ENCODE peak calls at places on chromosomes 13 and 19, in seven cellular contexts. One of them, this sample, is unnamed.

GRCh38 chr19:49684983-49685553 is 4.3 kb upstream of the ADM5 start:
- DNase-seq in body of pancreas: no peak
- DNase-seq in NCI-H1417: no peak
- DNase-seq in EL: no peak
- DNase-seq in stimulated activated CD4-positive, alpha-beta T cell treated with anti-CD3 and anti-CD28 coated beads, Interleukin-4, amount 100 ng/mL, for 24 hours: no peak
- DNase-seq in activated naive CD8-positive, alpha-beta T cell treated with anti-CD3 and anti-CD28 coated beads for 36 hours: no peak
- DNase-seq in tibial artery: no peak
- DNase-seq in this sample: no peak

GRCh38 chr19:14575428-14575980 is 3.6 kb upstream of the NDUFB7 start:
- DNase-seq in activated naive CD8-positive, alpha-beta T cell treated with anti-CD3 and anti-CD28 coated beads for 36 hours: no peak
- DNase-seq in tibial artery: no peak
- DNase-seq in body of pancreas: no peak
- DNase-seq in EL: no peak
- DNase-seq in stimulated activated CD4-positive, alpha-beta T cell treated with anti-CD3 and anti-CD28 coated beads, Interleukin-4, amount 100 ng/mL, for 24 hours: no peak
- DNase-seq in NCI-H1417: no peak
- DNase-seq in this sample: no peak

GRCh38 chr13:24004142-24004541 is 106.8 kb upstream of the C1QTNF9B start:
- DNase-seq in EL: no peak
- DNase-seq in stimulated activated CD4-positive, alpha-beta T cell treated with anti-CD3 and anti-CD28 coated beads, Interleukin-4, amount 100 ng/mL, for 24 hours: no peak
- DNase-seq in tibial artery: no peak
- DNase-seq in NCI-H1417: no peak
- DNase-seq in body of pancreas: no peak
- DNase-seq in activated naive CD8-positive, alpha-beta T cell treated with anti-CD3 and anti-CD28 coated beads for 36 hours: no peak
- DNase-seq in this sample: no peak

GRCh38 chr19:40464059-40465024 is 1.2 kb downstream of the BLVRB start:
- DNase-seq in activated naive CD8-positive, alpha-beta T cell treated with anti-CD3 and anti-CD28 coated beads for 36 hours: peak
- DNase-seq in stimulated activated CD4-positive, alpha-beta T cell treated with anti-CD3 and anti-CD28 coated beads, Interleukin-4, amount 100 ng/mL, for 24 hours: peak
- DNase-seq in body of pancreas: peak
- DNase-seq in tibial artery: peak
- DNase-seq in EL: peak
- DNase-seq in NCI-H1417: peak
- DNase-seq in this sample: peak

GRCh38 chr13:73303858-73304257 is 245.1 kb downstream of the KLF5 start:
- DNase-seq in activated naive CD8-positive, alpha-beta T cell treated with anti-CD3 and anti-CD28 coated beads for 36 hours: no peak
- DNase-seq in NCI-H1417: no peak
- DNase-seq in EL: peak
- DNase-seq in stimulated activated CD4-positive, alpha-beta T cell treated with anti-CD3 and anti-CD28 coated beads, Interleukin-4, amount 100 ng/mL, for 24 hours: peak
- DNase-seq in tibial artery: no peak
- DNase-seq in body of pancreas: no peak
- DNase-seq in this sample: peak

GRCh38 chr19:6834433-6834832 is 52.9 kb upstream of the ADGRE1 start:
- DNase-seq in tibial artery: peak
- DNase-seq in EL: no peak
- DNase-seq in stimulated activated CD4-positive, alpha-beta T cell treated with anti-CD3 and anti-CD28 coated beads, Interleukin-4, amount 100 ng/mL, for 24 hours: no peak
- DNase-seq in NCI-H1417: no peak
- DNase-seq in body of pancreas: no peak
- DNase-seq in activated naive CD8-positive, alpha-beta T cell treated with anti-CD3 and anti-CD28 coated beads for 36 hours: no peak
- DNase-seq in this sample: no peak

GRCh38 chr19:18610556-18611326 is 1.9 kb upstream of the TMEM59L start:
- DNase-seq in stimulated activated CD4-positive, alpha-beta T cell treated with anti-CD3 and anti-CD28 coated beads, Interleukin-4, amount 100 ng/mL, for 24 hours: no peak
- DNase-seq in EL: no peak
- DNase-seq in tibial artery: no peak
- DNase-seq in NCI-H1417: no peak
- DNase-seq in activated naive CD8-positive, alpha-beta T cell treated with anti-CD3 and anti-CD28 coated beads for 36 hours: no peak
- DNase-seq in body of pancreas: no peak
- DNase-seq in this sample: no peak

GRCh38 chr13:20505405-20506366 is 20.0 kb downstream of the CRYL1 start:
- DNase-seq in tibial artery: no peak
- DNase-seq in body of pancreas: no peak
- DNase-seq in stimulated activated CD4-positive, alpha-beta T cell treated with anti-CD3 and anti-CD28 coated beads, Interleukin-4, amount 100 ng/mL, for 24 hours: no peak
- DNase-seq in activated naive CD8-positive, alpha-beta T cell treated with anti-CD3 and anti-CD28 coated beads for 36 hours: no peak
- DNase-seq in EL: no peak
- DNase-seq in NCI-H1417: no peak
- DNase-seq in this sample: no peak

GRCh38 chr13:83414393-83414792 is 467.9 kb downstream of the SLITRK1 start:
- DNase-seq in stimulated activated CD4-positive, alpha-beta T cell treated with anti-CD3 and anti-CD28 coated beads, Interleukin-4, amount 100 ng/mL, for 24 hours: no peak
- DNase-seq in EL: peak
- DNase-seq in tibial artery: no peak
- DNase-seq in body of pancreas: no peak
- DNase-seq in NCI-H1417: no peak
- DNase-seq in activated naive CD8-positive, alpha-beta T cell treated with anti-CD3 and anti-CD28 coated beads for 36 hours: no peak
- DNase-seq in this sample: no peak

GRCh38 chr13:29799041-29799440 is 51.4 kb downstream of the UBL3 start:
- DNase-seq in stimulated activated CD4-positive, alpha-beta T cell treated with anti-CD3 and anti-CD28 coated beads, Interleukin-4, amount 100 ng/mL, for 24 hours: no peak
- DNase-seq in EL: peak
- DNase-seq in tibial artery: no peak
- DNase-seq in body of pancreas: no peak
- DNase-seq in NCI-H1417: no peak
- DNase-seq in activated naive CD8-positive, alpha-beta T cell treated with anti-CD3 and anti-CD28 coated beads for 36 hours: no peak
- DNase-seq in this sample: no peak

GRCh38 chr19:9037415-9038062 is 27.3 kb upstream of the MUC16 start:
- DNase-seq in activated naive CD8-positive, alpha-beta T cell treated with anti-CD3 and anti-CD28 coated beads for 36 hours: no peak
- DNase-seq in NCI-H1417: no peak
- DNase-seq in body of pancreas: no peak
- DNase-seq in tibial artery: no peak
- DNase-seq in EL: no peak
- DNase-seq in stimulated activated CD4-positive, alpha-beta T cell treated with anti-CD3 and anti-CD28 coated beads, Interleukin-4, amount 100 ng/mL, for 24 hours: no peak
- DNase-seq in this sample: no peak

GRCh38 chr19:56162258-56162657 is 13.6 kb upstream of the GALP start:
- DNase-seq in body of pancreas: no peak
- DNase-seq in tibial artery: no peak
- DNase-seq in stimulated activated CD4-positive, alpha-beta T cell treated with anti-CD3 and anti-CD28 coated beads, Interleukin-4, amount 100 ng/mL, for 24 hours: peak
- DNase-seq in NCI-H1417: no peak
- DNase-seq in EL: peak
- DNase-seq in activated naive CD8-positive, alpha-beta T cell treated with anti-CD3 and anti-CD28 coated beads for 36 hours: peak
- DNase-seq in this sample: peak

GRCh38 chr13:113528101-113528797 is 37.7 kb upstream of the DCUN1D2 start:
- DNase-seq in tibial artery: peak
- DNase-seq in activated naive CD8-positive, alpha-beta T cell treated with anti-CD3 and anti-CD28 coated beads for 36 hours: no peak
- DNase-seq in stimulated activated CD4-positive, alpha-beta T cell treated with anti-CD3 and anti-CD28 coated beads, Interleukin-4, amount 100 ng/mL, for 24 hours: no peak
- DNase-seq in body of pancreas: no peak
- DNase-seq in EL: no peak
- DNase-seq in NCI-H1417: peak
- DNase-seq in this sample: no peak

GRCh38 chr13:39503048-39503447 is 99.9 kb downstream of the LHFPL6 start:
- DNase-seq in tibial artery: no peak
- DNase-seq in NCI-H1417: no peak
- DNase-seq in body of pancreas: no peak
- DNase-seq in activated naive CD8-positive, alpha-beta T cell treated with anti-CD3 and anti-CD28 coated beads for 36 hours: no peak
- DNase-seq in EL: no peak
- DNase-seq in stimulated activated CD4-positive, alpha-beta T cell treated with anti-CD3 and anti-CD28 coated beads, Interleukin-4, amount 100 ng/mL, for 24 hours: no peak
- DNase-seq in this sample: no peak

GRCh38 chr13:112346173-112346898 is 29.8 kb upstream of the SPACA7 start:
- DNase-seq in tibial artery: peak
- DNase-seq in NCI-H1417: peak
- DNase-seq in body of pancreas: no peak
- DNase-seq in activated naive CD8-positive, alpha-beta T cell treated with anti-CD3 and anti-CD28 coated beads for 36 hours: no peak
- DNase-seq in EL: peak
- DNase-seq in stimulated activated CD4-positive, alpha-beta T cell treated with anti-CD3 and anti-CD28 coated beads, Interleukin-4, amount 100 ng/mL, for 24 hours: no peak
- DNase-seq in this sample: peak

GRCh38 chr19:5254944-5255343 is 85.7 kb downstream of the PTPRS start:
- DNase-seq in tibial artery: no peak
- DNase-seq in EL: no peak
- DNase-seq in body of pancreas: no peak
- DNase-seq in NCI-H1417: no peak
- DNase-seq in activated naive CD8-positive, alpha-beta T cell treated with anti-CD3 and anti-CD28 coated beads for 36 hours: no peak
- DNase-seq in stimulated activated CD4-positive, alpha-beta T cell treated with anti-CD3 and anti-CD28 coated beads, Interleukin-4, amount 100 ng/mL, for 24 hours: no peak
- DNase-seq in this sample: no peak

GRCh38 chr19:10603084-10603872 is 16.2 kb upstream of the AP1M2 start:
- DNase-seq in NCI-H1417: no peak
- DNase-seq in activated naive CD8-positive, alpha-beta T cell treated with anti-CD3 and anti-CD28 coated beads for 36 hours: peak
- DNase-seq in body of pancreas: peak
- DNase-seq in EL: peak
- DNase-seq in stimulated activated CD4-positive, alpha-beta T cell treated with anti-CD3 and anti-CD28 coated beads, Interleukin-4, amount 100 ng/mL, for 24 hours: peak
- DNase-seq in tibial artery: peak
- DNase-seq in this sample: no peak

GRCh38 chr19:13155472-13156284 is 5.5 kb downstream of the IER2 start:
- DNase-seq in NCI-H1417: peak
- DNase-seq in body of pancreas: peak
- DNase-seq in tibial artery: peak
- DNase-seq in activated naive CD8-positive, alpha-beta T cell treated with anti-CD3 and anti-CD28 coated beads for 36 hours: peak
- DNase-seq in stimulated activated CD4-positive, alpha-beta T cell treated with anti-CD3 and anti-CD28 coated beads, Interleukin-4, amount 100 ng/mL, for 24 hours: peak
- DNase-seq in EL: peak
- DNase-seq in this sample: peak

GRCh38 chr19:50725218-50725931 is 2.2 kb downstream of the CLEC11A start:
- DNase-seq in NCI-H1417: no peak
- DNase-seq in body of pancreas: no peak
- DNase-seq in tibial artery: no peak
- DNase-seq in activated naive CD8-positive, alpha-beta T cell treated with anti-CD3 and anti-CD28 coated beads for 36 hours: no peak
- DNase-seq in EL: no peak
- DNase-seq in stimulated activated CD4-positive, alpha-beta T cell treated with anti-CD3 and anti-CD28 coated beads, Interleukin-4, amount 100 ng/mL, for 24 hours: no peak
- DNase-seq in this sample: no peak

GRCh38 chr13:99386911-99387788 is 80.0 kb upstream of the GPR183 start:
- DNase-seq in body of pancreas: peak
- DNase-seq in tibial artery: no peak
- DNase-seq in EL: peak
- DNase-seq in activated naive CD8-positive, alpha-beta T cell treated with anti-CD3 and anti-CD28 coated beads for 36 hours: peak
- DNase-seq in stimulated activated CD4-positive, alpha-beta T cell treated with anti-CD3 and anti-CD28 coated beads, Interleukin-4, amount 100 ng/mL, for 24 hours: peak
- DNase-seq in NCI-H1417: peak
- DNase-seq in this sample: peak

GRCh38 chr13:48185018-48185417 is 48.0 kb upstream of the ITM2B start:
- DNase-seq in body of pancreas: no peak
- DNase-seq in NCI-H1417: no peak
- DNase-seq in tibial artery: no peak
- DNase-seq in activated naive CD8-positive, alpha-beta T cell treated with anti-CD3 and anti-CD28 coated beads for 36 hours: no peak
- DNase-seq in stimulated activated CD4-positive, alpha-beta T cell treated with anti-CD3 and anti-CD28 coated beads, Interleukin-4, amount 100 ng/mL, for 24 hours: no peak
- DNase-seq in EL: no peak
- DNase-seq in this sample: no peak

This sample was measured in A172.